ENCODE peak calls at places on chromosome 2, in six cellular contexts. One of them, this sample, is unnamed.

GRCh38 chr2:102032368-102033027 is 40.7 kb downstream of the IL1R2 start:
- DNase-seq in Kasumi-1: no peak
- DNase-seq in brain microvascular endothelial cell: no peak
- DNase-seq in NCI-H460: no peak
- DNase-seq in NCI-H82: no peak
- DNase-seq in NCI-H345: no peak
- DNase-seq in this sample: no peak

GRCh38 chr2:169254774-169255173 is 107.6 kb downstream of the LRP2 start:
- DNase-seq in Kasumi-1: no peak
- DNase-seq in brain microvascular endothelial cell: no peak
- DNase-seq in NCI-H460: no peak
- DNase-seq in NCI-H82: no peak
- DNase-seq in NCI-H345: no peak
- DNase-seq in this sample: no peak

GRCh38 chr2:70029814-70030409 is 57.4 kb upstream of the PCBP1 start:
- DNase-seq in Kasumi-1: no peak
- DNase-seq in brain microvascular endothelial cell: peak; percentile 24
- DNase-seq in NCI-H460: no peak
- DNase-seq in NCI-H82: peak; percentile 61
- DNase-seq in NCI-H345: no peak
- DNase-seq in this sample: no peak

GRCh38 chr2:26316041-26316440 is 29.9 kb upstream of the SELENOI start:
- DNase-seq in Kasumi-1: no peak
- DNase-seq in brain microvascular endothelial cell: no peak
- DNase-seq in NCI-H460: peak; percentile 41
- DNase-seq in NCI-H82: no peak
- DNase-seq in NCI-H345: no peak
- DNase-seq in this sample: no peak

GRCh38 chr2:231068525-231069222 is 12.0 kb downstream of the PSMD1 start:
- DNase-seq in Kasumi-1: no peak
- DNase-seq in brain microvascular endothelial cell: peak; percentile 78
- DNase-seq in NCI-H460: peak; percentile 36
- DNase-seq in NCI-H82: no peak
- DNase-seq in NCI-H345: no peak
- DNase-seq in this sample: no peak

GRCh38 chr2:108360776-108361468 is 16.8 kb upstream of the SULT1C4 start:
- DNase-seq in Kasumi-1: no peak
- DNase-seq in brain microvascular endothelial cell: no peak
- DNase-seq in NCI-H460: no peak
- DNase-seq in NCI-H82: no peak
- DNase-seq in NCI-H345: no peak
- DNase-seq in this sample: no peak

GRCh38 chr2:54471221-54471711 is 15.1 kb downstream of the SPTBN1 start:
- DNase-seq in Kasumi-1: no peak
- DNase-seq in brain microvascular endothelial cell: peak; percentile 84
- DNase-seq in NCI-H460: peak; percentile 41
- DNase-seq in NCI-H82: peak; percentile 47
- DNase-seq in NCI-H345: peak; percentile 65
- DNase-seq in this sample: no peak

GRCh38 chr2:219752731-219753130 is 125.3 kb downstream of the SLC4A3 start:
- DNase-seq in Kasumi-1: no peak
- DNase-seq in brain microvascular endothelial cell: peak; percentile 2
- DNase-seq in NCI-H460: no peak
- DNase-seq in NCI-H82: no peak
- DNase-seq in NCI-H345: no peak
- DNase-seq in this sample: no peak

GRCh38 chr2:32820097-32820496 is 126.7 kb upstream of the LTBP1 start:
- DNase-seq in Kasumi-1: no peak
- DNase-seq in brain microvascular endothelial cell: no peak
- DNase-seq in NCI-H460: no peak
- DNase-seq in NCI-H82: no peak
- DNase-seq in NCI-H345: no peak
- DNase-seq in this sample: no peak